ENCODE peak calls at places on chromosomes 2 and 18, in seven cellular contexts. Z is ACHN; K is stimulated activated CD4-positive, alpha-beta T cell treated with anti-CD3 and anti-CD28 coated beads, Interleukin-12 subunit alpha, Interleukin-12 subunit beta, amount 100 ng/mL, for 4 hours; E is amniotic epithelial cell; X is HEK293T; A is hippocampal formation; R is effector CD4-positive, alpha-beta T cell. C is an unnamed sample.

GRCh38 chr18:51941999-51942398 is 398.0 kb upstream of the DCC start:
- DNase-seq in R (no peak), E (no peak), Z (no peak), K (no peak), A (no peak), X (no peak), C (no peak)

GRCh38 chr2:239328306-239329191 is 72.3 kb downstream of the HDAC4 start:
- DNase-seq in K (no peak), X (no peak), A (no peak), E (peak), Z (no peak), R (no peak), C (no peak)

GRCh38 chr2:54577035-54577434 is 120.9 kb downstream of the SPTBN1 start:
- DNase-seq in K (no peak), R (no peak), E (no peak), Z (no peak), X (no peak), A (no peak), C (no peak)

GRCh38 chr2:36965751-36966369 is 476 bp downstream of the STRN start:
- DNase-seq in R (peak), K (peak), X (peak), A (peak), Z (peak), E (peak), C (no peak)

GRCh38 chr2:227257820-227258219 is 67.2 kb upstream of the MFF start:
- DNase-seq in E (no peak), X (no peak), Z (no peak), A (no peak), K (no peak), R (no peak), C (no peak)

GRCh38 chr2:117646872-117647271 is 167.6 kb upstream of the DDX18 start:
- DNase-seq in X (no peak), Z (no peak), R (no peak), E (no peak), K (no peak), A (no peak), C (no peak)

GRCh38 chr2:55014962-55015939 is 35.0 kb downstream of the RTN4 start:
- DNase-seq in K (peak), A (peak), Z (peak), E (peak), R (peak), X (peak), C (peak)

GRCh38 chr2:96184188-96184587 is 24.4 kb downstream of the STARD7 start:
- DNase-seq in E (no peak), Z (no peak), R (no peak), A (no peak), X (no peak), K (no peak), C (no peak)